ENCODE peak calls at places on chromosomes 13 and 19, in eight cellular contexts. Y, P, G, W, X, D, V and M are unnamed samples.

GRCh38 chr13:71922191-71922590 is 55.2 kb upstream of the DACH1 start:
- DNase-seq in Y (no peak), P (no peak), G (no peak), W (no peak), X (no peak), D (no peak), V (no peak), M (no peak)

GRCh38 chr13:108777421-108778420 is 148.3 kb downstream of the MYO16 start:
- DNase-seq in Y (no peak), P (no peak), G (no peak), W (no peak), X (no peak), D (no peak), V (no peak), M (no peak)

GRCh38 chr13:84609716-84610115 is 727.4 kb upstream of the SLITRK1 start:
- DNase-seq in Y (no peak), P (no peak), G (no peak), W (no peak), X (no peak), D (no peak), V (no peak), M (no peak)

GRCh38 chr13:36606060-36606459 is 67.8 kb upstream of the SERTM1 start:
- DNase-seq in Y (no peak), P (no peak), G (no peak), W (no peak), X (no peak), D (no peak), V (no peak), M (no peak)

GRCh38 chr13:80296638-80297037 is 44.3 kb downstream of the SPRY2 start:
- DNase-seq in Y (no peak), P (no peak), G (no peak), W (no peak), X (peak; percentile 36), D (no peak), V (no peak), M (no peak)

GRCh38 chr13:110921695-110922094 is 6.8 kb upstream of the ANKRD10 start:
- DNase-seq in Y (no peak), P (no peak), G (no peak), W (no peak), X (no peak), D (no peak), V (no peak), M (no peak)

GRCh38 chr13:40187324-40187795 is 479.1 kb downstream of the FOXO1 start:
- DNase-seq in Y (no peak), P (no peak), G (no peak), W (no peak), X (no peak), D (no peak), V (peak; percentile 84), M (no peak)

GRCh38 chr19:34773555-34773864 is 495 bp upstream of the ZNF599 start:
- DNase-seq in Y (no peak), P (no peak), G (no peak), W (no peak), X (no peak), D (no peak), V (no peak), M (no peak)

GRCh38 chr19:4113398-4114088 is 10.4 kb downstream of the MAP2K2 start:
- DNase-seq in Y (no peak), P (no peak), G (no peak), W (no peak), X (no peak), D (no peak), V (no peak), M (no peak)

GRCh38 chr13:45834411-45834994 is 17.1 kb downstream of the SIAH3 start:
- DNase-seq in Y (no peak), P (no peak), G (no peak), W (no peak), X (no peak), D (no peak), V (no peak), M (no peak)

GRCh38 chr19:10246511-10246910 is 5.5 kb upstream of the MRPL4 start:
- DNase-seq in Y (no peak), P (no peak), G (no peak), W (no peak), X (no peak), D (no peak), V (no peak), M (no peak)

GRCh38 chr13:95296326-95296939 is 4.8 kb downstream of the ABCC4 start:
- DNase-seq in Y (peak; percentile 9), P (peak; percentile 27), G (peak; percentile 10), W (peak; percentile 38), X (peak; percentile 77), D (no peak), V (no peak), M (no peak)

GRCh38 chr19:13031917-13032623 is 36.8 kb downstream of the NFIX start:
- DNase-seq in Y (no peak), P (no peak), G (peak; percentile 59), W (no peak), X (no peak), D (no peak), V (no peak), M (peak; percentile 93)